ENCODE peak calls at places on chromosomes 3 and 15, in four cellular contexts. One of them, this sample, is unnamed.

GRCh38 chr3:10015476-10015904 is 10.7 kb upstream of the FANCD2 start:
- DNase-seq in glutamatergic neuron: no peak
- DNase-seq in adrenal gland: peak; percentile 76
- DNase-seq in tibial artery: peak; percentile 92
- DNase-seq in this sample: no peak

GRCh38 chr3:56133423-56133822 is 334.8 kb downstream of the ERC2 start:
- DNase-seq in glutamatergic neuron: no peak
- DNase-seq in adrenal gland: no peak
- DNase-seq in tibial artery: no peak
- DNase-seq in this sample: no peak

GRCh38 chr3:197355713-197356112 is 57.3 kb upstream of the DLG1 start:
- DNase-seq in glutamatergic neuron: no peak
- DNase-seq in adrenal gland: no peak
- DNase-seq in tibial artery: no peak
- DNase-seq in this sample: no peak

GRCh38 chr3:140994316-140994715 is 52.7 kb downstream of the SLC25A36 start:
- DNase-seq in glutamatergic neuron: no peak
- DNase-seq in adrenal gland: no peak
- DNase-seq in tibial artery: no peak
- DNase-seq in this sample: no peak

GRCh38 chr3:127544151-127544805 is 46.3 kb downstream of the TPRA1 start:
- DNase-seq in glutamatergic neuron: peak; percentile 88
- DNase-seq in adrenal gland: peak; percentile 75
- DNase-seq in tibial artery: peak; percentile 65
- DNase-seq in this sample: peak; percentile 86

GRCh38 chr3:184154909-184155643 is at the start of gene DVL3:
- DNase-seq in glutamatergic neuron: peak; percentile 70
- DNase-seq in adrenal gland: peak; percentile 70
- DNase-seq in tibial artery: peak; percentile 68
- DNase-seq in this sample: peak; percentile 41

GRCh38 chr3:49006591-49007067 is 562 bp upstream of the WDR6 start:
- DNase-seq in glutamatergic neuron: no peak
- DNase-seq in adrenal gland: peak; percentile 65
- DNase-seq in tibial artery: peak; percentile 40
- DNase-seq in this sample: no peak

GRCh38 chr3:56467108-56467507 is 1.2 kb downstream of the ERC2 start:
- DNase-seq in glutamatergic neuron: peak; percentile 80
- DNase-seq in adrenal gland: peak; percentile 89
- DNase-seq in tibial artery: no peak
- DNase-seq in this sample: peak; percentile 55

GRCh38 chr3:10638466-10638865 is 133.1 kb upstream of the ATP2B2 start:
- DNase-seq in glutamatergic neuron: no peak
- DNase-seq in adrenal gland: no peak
- DNase-seq in tibial artery: no peak
- DNase-seq in this sample: no peak

GRCh38 chr3:13077431-13078157 is 4.4 kb upstream of the IQSEC1 start:
- DNase-seq in glutamatergic neuron: no peak
- DNase-seq in adrenal gland: peak; percentile 86
- DNase-seq in tibial artery: peak; percentile 71
- DNase-seq in this sample: no peak

GRCh38 chr3:16741890-16742289 is 136.7 kb upstream of the DAZL start:
- DNase-seq in glutamatergic neuron: no peak
- DNase-seq in adrenal gland: no peak
- DNase-seq in tibial artery: no peak
- DNase-seq in this sample: no peak

GRCh38 chr3:179750720-179751328 is 98.0 kb downstream of the USP13 start:
- DNase-seq in glutamatergic neuron: peak; percentile 40
- DNase-seq in adrenal gland: no peak
- DNase-seq in tibial artery: no peak
- DNase-seq in this sample: no peak

GRCh38 chr3:41460736-41461135 is 261.4 kb downstream of the CTNNB1 start:
- DNase-seq in glutamatergic neuron: no peak
- DNase-seq in adrenal gland: no peak
- DNase-seq in tibial artery: no peak
- DNase-seq in this sample: no peak

GRCh38 chr15:69743091-69743490 is 290.5 kb downstream of the RPLP1 start:
- DNase-seq in glutamatergic neuron: no peak
- DNase-seq in adrenal gland: no peak
- DNase-seq in tibial artery: no peak
- DNase-seq in this sample: no peak

GRCh38 chr3:76212679-76213078 is 427.3 kb upstream of the ZNF717 start:
- DNase-seq in glutamatergic neuron: no peak
- DNase-seq in adrenal gland: no peak
- DNase-seq in tibial artery: no peak
- DNase-seq in this sample: no peak

GRCh38 chr3:150264560-150264959 is 143.5 kb upstream of the TSC22D2 start:
- DNase-seq in glutamatergic neuron: no peak
- DNase-seq in adrenal gland: no peak
- DNase-seq in tibial artery: no peak
- DNase-seq in this sample: no peak

GRCh38 chr3:119033393-119034255 is 1.0 kb downstream of the IGSF11 start:
- DNase-seq in glutamatergic neuron: no peak
- DNase-seq in adrenal gland: no peak
- DNase-seq in tibial artery: no peak
- DNase-seq in this sample: no peak

GRCh38 chr3:183816681-183817080 is 8.7 kb downstream of the MAP6D1 start:
- DNase-seq in glutamatergic neuron: no peak
- DNase-seq in adrenal gland: no peak
- DNase-seq in tibial artery: no peak
- DNase-seq in this sample: no peak

GRCh38 chr3:25652921-25653320 is 11.8 kb downstream of the TOP2B start:
- DNase-seq in glutamatergic neuron: no peak
- DNase-seq in adrenal gland: no peak
- DNase-seq in tibial artery: no peak
- DNase-seq in this sample: no peak

GRCh38 chr15:63374686-63375520 is 6.7 kb downstream of the CA12 start:
- DNase-seq in glutamatergic neuron: no peak
- DNase-seq in adrenal gland: no peak
- DNase-seq in tibial artery: peak; percentile 76
- DNase-seq in this sample: no peak

GRCh38 chr3:19213608-19214220 is 65.4 kb downstream of the KCNH8 start:
- DNase-seq in glutamatergic neuron: no peak
- DNase-seq in adrenal gland: no peak
- DNase-seq in tibial artery: no peak
- DNase-seq in this sample: no peak

GRCh38 chr15:62464705-62465104 is 299.6 kb upstream of the C2CD4B start:
- DNase-seq in glutamatergic neuron: no peak
- DNase-seq in adrenal gland: no peak
- DNase-seq in tibial artery: no peak
- DNase-seq in this sample: no peak

GRCh38 chr15:32993285-32993684 is 201.2 kb downstream of the FMN1 start:
- DNase-seq in glutamatergic neuron: no peak
- DNase-seq in adrenal gland: no peak
- DNase-seq in tibial artery: no peak
- DNase-seq in this sample: no peak

GRCh38 chr3:4976109-4976508 is 3.1 kb upstream of the BHLHE40 start:
- DNase-seq in glutamatergic neuron: peak; percentile 52
- DNase-seq in adrenal gland: peak; percentile 58
- DNase-seq in tibial artery: peak; percentile 62
- DNase-seq in this sample: peak; percentile 25

GRCh38 chr3:165476399-165477060 is 280.3 kb upstream of the SLITRK3 start:
- DNase-seq in glutamatergic neuron: no peak
- DNase-seq in adrenal gland: no peak
- DNase-seq in tibial artery: no peak
- DNase-seq in this sample: no peak

GRCh38 chr3:101836907-101837598 is 12.3 kb upstream of the NFKBIZ start:
- DNase-seq in glutamatergic neuron: no peak
- DNase-seq in adrenal gland: no peak
- DNase-seq in tibial artery: no peak
- DNase-seq in this sample: no peak

GRCh38 chr15:26771917-26772587 is 814 bp downstream of the GABRB3 start:
- DNase-seq in glutamatergic neuron: peak; percentile 55
- DNase-seq in adrenal gland: no peak
- DNase-seq in tibial artery: no peak
- DNase-seq in this sample: peak; percentile 11

GRCh38 chr15:93213281-93213680 is 124.3 kb upstream of the RGMA start:
- DNase-seq in glutamatergic neuron: no peak
- DNase-seq in adrenal gland: no peak
- DNase-seq in tibial artery: no peak
- DNase-seq in this sample: no peak

GRCh38 chr3:187519428-187519890 is 150.7 kb downstream of the SST start:
- DNase-seq in glutamatergic neuron: no peak
- DNase-seq in adrenal gland: no peak
- DNase-seq in tibial artery: no peak
- DNase-seq in this sample: no peak

GRCh38 chr3:71101014-71101413 is 482.5 kb downstream of the FOXP1 start:
- DNase-seq in glutamatergic neuron: no peak
- DNase-seq in adrenal gland: no peak
- DNase-seq in tibial artery: no peak
- DNase-seq in this sample: no peak

GRCh38 chr3:183701744-183702143 is 4.1 kb downstream of the YEATS2 start:
- DNase-seq in glutamatergic neuron: no peak
- DNase-seq in adrenal gland: no peak
- DNase-seq in tibial artery: no peak
- DNase-seq in this sample: no peak

GRCh38 chr3:117355566-117355965 is 646.0 kb downstream of the TUSC7 start:
- DNase-seq in glutamatergic neuron: peak; percentile 44
- DNase-seq in adrenal gland: no peak
- DNase-seq in tibial artery: no peak
- DNase-seq in this sample: no peak

GRCh38 chr3:146134348-146135117 is 26.5 kb downstream of the PLOD2 start:
- DNase-seq in glutamatergic neuron: no peak
- DNase-seq in adrenal gland: no peak
- DNase-seq in tibial artery: no peak
- DNase-seq in this sample: no peak

GRCh38 chr3:59127071-59127470 is 77.2 kb upstream of the CFAP20DC start:
- DNase-seq in glutamatergic neuron: no peak
- DNase-seq in adrenal gland: no peak
- DNase-seq in tibial artery: no peak
- DNase-seq in this sample: no peak

GRCh38 chr3:100650651-100651611 is 41.5 kb downstream of the ADGRG7 start:
- DNase-seq in glutamatergic neuron: no peak
- DNase-seq in adrenal gland: no peak
- DNase-seq in tibial artery: peak; percentile 26
- DNase-seq in this sample: no peak
- TF ChIP-seq CTCF in glutamatergic neuron: no peak
- TF ChIP-seq CTCF in adrenal gland: no peak
- TF ChIP-seq CTCF in tibial artery: no peak
- TF ChIP-seq CTCF in this sample: no peak

GRCh38 chr15:101014921-101015841 is 96.0 kb downstream of the LRRK1 start:
- DNase-seq in glutamatergic neuron: peak; percentile 83
- DNase-seq in adrenal gland: peak; percentile 77
- DNase-seq in tibial artery: peak; percentile 64
- DNase-seq in this sample: peak; percentile 79

GRCh38 chr15:101017935-101018849 is 99.0 kb downstream of the LRRK1 start:
- DNase-seq in glutamatergic neuron: no peak
- DNase-seq in adrenal gland: no peak
- DNase-seq in tibial artery: no peak
- DNase-seq in this sample: no peak

GRCh38 chr15:101019351-101019750 is 100.2 kb downstream of the LRRK1 start:
- DNase-seq in glutamatergic neuron: peak; percentile 5
- DNase-seq in adrenal gland: no peak
- DNase-seq in tibial artery: no peak
- DNase-seq in this sample: no peak

GRCh38 chr15:101016581-101016980 is 97.4 kb downstream of the LRRK1 start:
- DNase-seq in glutamatergic neuron: no peak
- DNase-seq in adrenal gland: no peak
- DNase-seq in tibial artery: no peak
- DNase-seq in this sample: no peak

GRCh38 chr15:101017041-101017754 is 98.0 kb downstream of the LRRK1 start:
- DNase-seq in glutamatergic neuron: no peak
- DNase-seq in adrenal gland: no peak
- DNase-seq in tibial artery: no peak
- DNase-seq in this sample: no peak
- TF ChIP-seq CTCF in glutamatergic neuron: no peak
- TF ChIP-seq CTCF in adrenal gland: no peak
- TF ChIP-seq CTCF in tibial artery: no peak
- TF ChIP-seq CTCF in this sample: peak; percentile 38

GRCh38 chr15:88661041-88661765 is 22.4 kb downstream of the ISG20 start:
- DNase-seq in glutamatergic neuron: no peak
- DNase-seq in adrenal gland: no peak
- DNase-seq in tibial artery: no peak
- DNase-seq in this sample: no peak

GRCh38 chr15:88661766-88662556 is 23.1 kb downstream of the ISG20 start:
- DNase-seq in glutamatergic neuron: no peak
- DNase-seq in adrenal gland: no peak
- DNase-seq in tibial artery: no peak
- DNase-seq in this sample: no peak

GRCh38 chr15:88658972-88659931 is 20.4 kb downstream of the ISG20 start:
- DNase-seq in glutamatergic neuron: no peak
- DNase-seq in adrenal gland: no peak
- DNase-seq in tibial artery: peak; percentile 37
- DNase-seq in this sample: no peak

GRCh38 chr15:88663216-88663615 is 24.4 kb downstream of the ISG20 start:
- DNase-seq in glutamatergic neuron: no peak
- DNase-seq in adrenal gland: no peak
- DNase-seq in tibial artery: no peak
- DNase-seq in this sample: no peak

GRCh38 chr15:88664151-88664778 is 25.4 kb downstream of the ISG20 start:
- DNase-seq in glutamatergic neuron: no peak
- DNase-seq in adrenal gland: no peak
- DNase-seq in tibial artery: no peak
- DNase-seq in this sample: no peak
- TF ChIP-seq CTCF in glutamatergic neuron: no peak
- TF ChIP-seq CTCF in adrenal gland: peak; percentile 23
- TF ChIP-seq CTCF in tibial artery: no peak
- TF ChIP-seq CTCF in this sample: no peak

DNA sequence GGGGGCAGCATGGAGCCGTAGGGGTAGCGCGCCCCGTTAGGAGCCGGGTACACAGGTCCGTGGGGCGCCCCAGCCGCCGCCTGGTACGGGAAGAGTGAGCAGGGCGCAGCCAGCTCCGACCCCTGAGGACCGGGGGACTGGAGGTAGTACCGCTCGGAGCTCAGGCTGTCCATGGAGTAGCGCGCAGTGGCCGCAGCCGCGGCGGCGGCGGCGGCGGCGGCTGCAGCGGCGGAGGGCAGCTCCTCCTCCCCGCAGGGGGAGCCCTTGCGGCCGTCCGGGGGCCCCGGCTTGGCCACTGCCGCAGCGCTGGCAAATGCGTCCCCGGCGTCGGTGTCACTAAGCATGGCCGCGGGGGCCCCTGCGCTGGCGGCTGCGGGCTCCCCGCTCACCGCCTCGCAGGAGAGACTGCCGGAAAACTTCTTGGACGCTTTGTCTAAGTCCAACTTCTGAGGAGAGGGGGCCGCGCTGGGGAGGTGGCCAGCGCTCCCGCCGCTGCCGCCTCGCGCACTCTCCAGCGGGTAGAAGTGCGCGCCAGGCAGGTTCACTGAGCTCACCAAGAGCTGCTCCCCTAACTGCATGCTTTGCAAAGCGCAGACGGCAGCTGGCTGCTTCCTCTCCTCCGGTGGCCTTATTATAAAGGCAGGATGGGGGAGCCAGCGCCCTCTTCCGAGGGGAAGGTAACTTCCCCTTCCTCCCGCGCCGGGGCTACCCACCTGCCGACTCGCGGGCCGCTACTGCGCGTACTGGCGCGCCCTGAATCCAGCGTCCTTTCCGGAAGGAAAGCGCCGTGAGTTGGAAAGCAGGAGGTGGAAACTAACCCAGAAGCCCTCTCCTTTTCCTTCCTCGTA is at the start of gene EOMES:
- DNase-seq in glutamatergic neuron: peak; percentile 70
- DNase-seq in adrenal gland: peak; percentile 24
- DNase-seq in tibial artery: no peak
- DNase-seq in this sample: no peak
- TF ChIP-seq CTCF in glutamatergic neuron: peak; percentile 20
- TF ChIP-seq CTCF in adrenal gland: peak; percentile 29
- TF ChIP-seq CTCF in tibial artery: no peak
- TF ChIP-seq CTCF in this sample: peak; percentile 49

This sample was measured in neural crest cell.